ENCODE peak calls at places on chromosomes 4 and X, in six cellular contexts. One of them, this sample, is unnamed.

GRCh38 chrX:12949205-12949926 is 25.5 kb upstream of the TMSB4X start:
- DNase-seq in skeletal muscle cell: peak
- DNase-seq in NCI-H1105: no peak
- DNase-seq in stomach: no peak
- DNase-seq in NCI-H1092: no peak
- DNase-seq in OCI-LY7: no peak
- DNase-seq in this sample: peak

GRCh38 chr4:70841951-70842350 is 2.3 kb upstream of the GRSF1 start:
- DNase-seq in NCI-H1105: no peak
- DNase-seq in stomach: no peak
- DNase-seq in OCI-LY7: no peak
- DNase-seq in NCI-H1092: no peak
- DNase-seq in skeletal muscle cell: no peak
- DNase-seq in this sample: no peak

GRCh38 chr4:174058846-174059245 is 224.6 kb downstream of the FBXO8 start:
- DNase-seq in OCI-LY7: no peak
- DNase-seq in skeletal muscle cell: no peak
- DNase-seq in stomach: no peak
- DNase-seq in NCI-H1105: no peak
- DNase-seq in NCI-H1092: no peak
- DNase-seq in this sample: no peak

GRCh38 chrX:40182615-40183014 is 84.9 kb upstream of the BCOR start:
- DNase-seq in NCI-H1105: no peak
- DNase-seq in NCI-H1092: no peak
- DNase-seq in OCI-LY7: no peak
- DNase-seq in skeletal muscle cell: no peak
- DNase-seq in stomach: no peak
- DNase-seq in this sample: no peak

GRCh38 chrX:26649534-26649933 is 433.6 kb downstream of the MAGEB5 start:
- DNase-seq in NCI-H1105: no peak
- DNase-seq in skeletal muscle cell: no peak
- DNase-seq in OCI-LY7: peak
- DNase-seq in stomach: no peak
- DNase-seq in NCI-H1092: no peak
- DNase-seq in this sample: no peak

GRCh38 chr4:27678027-27678426 is 817.4 kb downstream of the STIM2 start:
- DNase-seq in stomach: no peak
- DNase-seq in NCI-H1092: no peak
- DNase-seq in skeletal muscle cell: no peak
- DNase-seq in OCI-LY7: no peak
- DNase-seq in NCI-H1105: no peak
- DNase-seq in this sample: no peak

GRCh38 chrX:113747274-113747973 is 836.5 kb upstream of the HTR2C start:
- DNase-seq in NCI-H1105: no peak
- DNase-seq in NCI-H1092: no peak
- DNase-seq in OCI-LY7: peak
- DNase-seq in stomach: no peak
- DNase-seq in skeletal muscle cell: no peak
- DNase-seq in this sample: no peak

GRCh38 chrX:47200385-47201150 is 6.9 kb downstream of the UBA1 start:
- DNase-seq in stomach: no peak
- DNase-seq in NCI-H1092: no peak
- DNase-seq in skeletal muscle cell: peak
- DNase-seq in OCI-LY7: no peak
- DNase-seq in NCI-H1105: no peak
- DNase-seq in this sample: peak

GRCh38 chrX:130055899-130056298 is 54.4 kb downstream of the ELF4 start:
- DNase-seq in OCI-LY7: no peak
- DNase-seq in NCI-H1092: no peak
- DNase-seq in skeletal muscle cell: no peak
- DNase-seq in stomach: no peak
- DNase-seq in NCI-H1105: no peak
- DNase-seq in this sample: no peak

GRCh38 chr4:88585908-88586307 is 6.4 kb upstream of the HERC3 start:
- DNase-seq in OCI-LY7: no peak
- DNase-seq in skeletal muscle cell: no peak
- DNase-seq in stomach: no peak
- DNase-seq in NCI-H1105: no peak
- DNase-seq in NCI-H1092: no peak
- DNase-seq in this sample: no peak

GRCh38 chr4:19850909-19851308 is 400.8 kb upstream of the SLIT2 start:
- DNase-seq in stomach: no peak
- DNase-seq in NCI-H1092: no peak
- DNase-seq in NCI-H1105: no peak
- DNase-seq in skeletal muscle cell: peak
- DNase-seq in OCI-LY7: no peak
- DNase-seq in this sample: peak

GRCh38 chr4:81255524-81255923 is 40.5 kb upstream of the PRKG2 start:
- DNase-seq in stomach: no peak
- DNase-seq in NCI-H1092: no peak
- DNase-seq in skeletal muscle cell: peak
- DNase-seq in NCI-H1105: no peak
- DNase-seq in OCI-LY7: no peak
- DNase-seq in this sample: peak

GRCh38 chr4:145231906-145232700 is 51.7 kb upstream of the OTUD4 start:
- DNase-seq in NCI-H1105: no peak
- DNase-seq in OCI-LY7: no peak
- DNase-seq in skeletal muscle cell: peak
- DNase-seq in stomach: no peak
- DNase-seq in NCI-H1092: no peak
- DNase-seq in this sample: peak